ENCODE peak calls at places on chromosome 18, in seven cellular contexts. V is breast epithelium, U is HCT116, R is stomach, F is uterus, J is Peyer's patch, I is endothelial cell of umbilical vein. B is an unnamed sample. For H3K36me3 and H3K9me3, the result is how much of the 10 kb centered on the place peaks cover.

GRCh38 chr18:6242004-6242403 is 172.7 kb downstream of the L3MBTL4 start:
- DNase-seq in V (no peak), U (no peak), R (no peak), F (no peak), J (no peak), I (no peak), B (no peak)

GRCh38 chr18:36376361-36376760 is 78.8 kb downstream of the FHOD3 start:
- DNase-seq in V (no peak), U (no peak), R (no peak), F (no peak), J (no peak), I (no peak), B (no peak)

GRCh38 chr18:48833701-48834394 is 116.9 kb downstream of the SMAD7 start:
- DNase-seq in V (no peak), U (no peak), R (peak), F (peak), J (no peak), I (no peak), B (no peak)

GRCh38 chr18:56200381-56200831 is 438.0 kb downstream of the TXNL1 start:
- DNase-seq in V (no peak), U (no peak), R (no peak), F (no peak), J (no peak), I (peak), B (no peak)

GRCh38 chr18:39862341-39862740 is 2092.7 kb upstream of the PIK3C3 start:
- DNase-seq in V (no peak), U (no peak), R (no peak), F (no peak), J (no peak), I (no peak), B (no peak)

GRCh38 chr18:5518899-5519371 is 24.9 kb downstream of the EPB41L3 start:
- DNase-seq in V (no peak), U (no peak), R (no peak), F (no peak), J (no peak), I (peak), B (no peak)

GRCh38 chr18:10797882-10798281 is 272.1 kb downstream of the NAPG start:
- DNase-seq in V (no peak), U (no peak), R (no peak), F (no peak), J (no peak), I (no peak), B (no peak)

GRCh38 chr18:48679236-48679635 is 140.4 kb downstream of the CTIF start:
- DNase-seq in V (no peak), U (no peak), R (no peak), F (no peak), J (peak), I (no peak), B (no peak)

GRCh38 chr18:79971986-79972385 is 7.5 kb downstream of the HSBP1L1 start:
- DNase-seq in V (no peak), U (no peak), R (no peak), F (no peak), J (no peak), I (no peak), B (no peak)
- H3K36me3 ChIP-seq in V (under half), U (under half), R (half or more), F (under half), J (under half), I (under half), B (under half)

GRCh38 chr18:23105030-23105429 is 30.3 kb upstream of the CABLES1 start:
- DNase-seq in V (no peak), U (no peak), R (no peak), F (no peak), J (no peak), I (no peak), B (no peak)

GRCh38 chr18:23106575-23106974 is 28.7 kb upstream of the CABLES1 start:
- DNase-seq in V (peak), U (peak), R (no peak), F (no peak), J (peak), I (peak), B (no peak)

GRCh38 chr18:23105581-23106219 is 29.6 kb upstream of the CABLES1 start:
- DNase-seq in V (no peak), U (no peak), R (no peak), F (no peak), J (peak), I (no peak), B (no peak)

GRCh38 chr18:23107718-23108117 is 27.6 kb upstream of the CABLES1 start:
- DNase-seq in V (no peak), U (no peak), R (no peak), F (no peak), J (no peak), I (no peak), B (no peak)

GRCh38 chr18:23108496-23108895 is 26.8 kb upstream of the CABLES1 start:
- DNase-seq in V (peak), U (no peak), R (no peak), F (no peak), J (no peak), I (no peak), B (no peak)
- TF ChIP-seq POLR2A in V (no peak), U (no peak), R (no peak), F (no peak), J (no peak), I (no peak), B (no peak)

GRCh38 chr18:70662588-70662987 is 373.7 kb downstream of the SOCS6 start:
- DNase-seq in V (no peak), U (no peak), R (no peak), F (no peak), J (no peak), I (no peak), B (no peak)
- H3K9me3 ChIP-seq in V (under half), U (under half), R (under half), F (under half), J (under half), I (under half), B (under half)

GRCh38 chr18:45854036-45854586 is 28.6 kb downstream of the SIGLEC15 start:
- DNase-seq in V (no peak), U (no peak), R (no peak), F (no peak), J (no peak), I (no peak), B (no peak)

GRCh38 chr18:45852631-45853030 is 27.2 kb downstream of the SIGLEC15 start:
- DNase-seq in V (no peak), U (no peak), R (no peak), F (no peak), J (no peak), I (no peak), B (no peak)

GRCh38 chr18:45859334-45859733 is 33.9 kb downstream of the SIGLEC15 start:
- DNase-seq in V (no peak), U (no peak), R (no peak), F (no peak), J (no peak), I (no peak), B (no peak)

GRCh38 chr18:45860492-45860891 is 35.0 kb downstream of the SIGLEC15 start:
- DNase-seq in V (no peak), U (no peak), R (no peak), F (no peak), J (no peak), I (no peak), B (no peak)

GRCh38 chr18:45856526-45856925 is 31.1 kb downstream of the SIGLEC15 start:
- DNase-seq in V (no peak), U (no peak), R (no peak), F (no peak), J (no peak), I (no peak), B (no peak)
- H3K36me3 ChIP-seq in V (under half), U (under half), R (half or more), F (under half), J (under half), I (under half), B (under half)

DNA sequence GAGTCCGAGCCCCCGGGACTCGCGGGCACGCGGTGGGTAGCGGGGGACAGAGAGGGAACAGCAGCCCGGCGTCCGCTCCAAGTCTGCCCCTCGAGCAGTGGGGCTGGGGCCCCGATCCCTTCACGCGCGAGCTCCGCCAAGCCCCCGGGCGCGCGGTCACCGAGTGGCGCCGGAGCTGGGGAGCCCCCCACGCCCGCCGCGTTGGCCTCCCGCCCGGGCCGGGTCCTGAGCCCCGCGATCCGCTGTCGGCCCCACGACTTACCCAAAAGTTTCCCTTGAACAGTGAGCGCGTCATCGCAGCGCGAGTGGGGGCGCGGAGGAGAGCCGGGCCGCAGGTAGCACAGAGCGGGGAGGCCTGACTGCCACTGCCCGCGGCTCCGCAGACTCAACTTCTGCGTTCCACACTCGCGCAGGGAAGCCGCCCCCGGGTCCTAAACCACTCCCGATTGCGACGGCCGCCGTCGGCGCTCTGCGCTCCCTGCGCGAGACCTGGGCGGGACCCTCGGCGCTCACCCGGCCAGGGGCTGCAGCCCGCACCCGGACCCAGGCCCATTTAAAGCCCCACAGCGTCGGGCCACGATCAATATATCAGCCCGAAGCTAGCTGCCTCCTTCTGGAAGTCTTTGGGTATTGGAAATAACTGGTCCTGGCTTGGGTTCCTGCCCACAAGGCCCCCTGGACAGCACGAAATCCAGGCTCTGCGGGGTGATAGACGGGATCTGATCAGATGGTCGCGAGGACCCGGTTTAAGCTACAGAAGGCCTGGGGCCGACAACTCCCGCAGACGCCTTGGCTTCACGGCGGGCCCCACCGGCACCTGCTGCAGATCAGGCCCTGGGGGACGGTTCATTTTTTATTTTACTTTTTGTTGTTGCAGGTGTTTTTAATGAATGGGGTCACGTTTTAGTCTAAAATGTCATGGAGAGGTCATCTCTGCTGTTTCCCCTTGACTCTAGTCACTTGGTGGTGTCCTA is at the start of gene PSTPIP2:
- DNase-seq in V (peak), U (peak), R (peak), F (peak), J (peak), I (peak), B (peak)
- TF ChIP-seq POLR2A in V (no peak), U (no peak), R (no peak), F (no peak), J (no peak), I (no peak), B (peak)

GRCh38 chr18:71398530-71398929 is 1109.7 kb downstream of the SOCS6 start:
- DNase-seq in V (no peak), U (no peak), R (no peak), F (no peak), J (no peak), I (peak), B (no peak)
- H3K9me3 ChIP-seq in V (under half), U (under half), R (under half), F (under half), J (under half), I (under half), B (under half)

GRCh38 chr18:32056613-32057358 is 34.9 kb upstream of the RNF138 start:
- DNase-seq in V (no peak), U (no peak), R (no peak), F (no peak), J (no peak), I (no peak), B (no peak)
- H3K36me3 ChIP-seq in V (under half), U (under half), R (under half), F (under half), J (under half), I (under half), B (under half)

DNA sequence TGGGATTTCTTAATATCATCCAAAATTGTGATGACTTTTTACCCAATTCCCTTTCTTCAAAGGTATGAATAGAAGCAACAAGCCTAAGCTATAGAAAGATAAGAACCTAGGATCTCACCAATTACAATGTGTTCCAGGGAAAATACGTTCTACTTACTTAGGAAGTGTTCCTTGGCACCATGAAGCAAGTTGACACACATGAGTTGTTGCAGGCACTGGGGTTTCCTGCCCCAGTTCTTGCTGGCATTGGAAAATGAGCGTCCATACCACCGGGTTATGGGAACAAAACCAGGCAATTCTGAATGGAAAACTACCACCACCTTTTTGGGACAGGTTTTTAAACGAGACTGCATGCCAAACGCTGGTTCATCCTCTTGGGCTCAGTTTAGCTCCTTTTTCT is 46.2 kb downstream of the CCBE1 start:
- DNase-seq in V (no peak), U (no peak), R (no peak), F (no peak), J (no peak), I (no peak), B (no peak)
- TF ChIP-seq POLR2A in V (no peak), U (no peak), R (no peak), F (no peak), J (no peak), I (no peak), B (no peak)

B was measured in gastrocnemius medialis.